ENCODE peak calls at places on chromosomes 5 and 9, in nine cellular contexts. H is endothelial cell of umbilical vein, P is IMR-90, F is HCT116, V is breast epithelium, B is ovary, K is thyroid gland, G is stomach, R is sigmoid colon. I is an unnamed sample.
A peak's percentile ranks its signal among the peaks of the same experiment; 100 is the strongest.

GRCh38 chr5:178419651-178420050 is 170.5 kb downstream of the COL23A1 start:
- DNase-seq in B (no peak), R (no peak), G (no peak), K (peak; percentile 86), P (no peak), F (no peak), V (no peak), H (no peak), I (no peak)

GRCh38 chr5:88269222-88269771 is 652 bp upstream of the TMEM161B start:
- DNase-seq in H (peak; percentile 28), R (no peak), F (no peak), B (peak; percentile 22), G (no peak), P (peak; percentile 16), K (peak; percentile 6), V (no peak), I (no peak)

GRCh38 chr9:107588393-107588792 is 98.8 kb upstream of the KLF4 start:
- DNase-seq in P (no peak), H (no peak), K (no peak), V (no peak), B (no peak), R (no peak), G (peak; percentile 33), F (no peak), I (no peak)

GRCh38 chr5:43305948-43306563 is 7.2 kb downstream of the HMGCS1 start:
- DNase-seq in K (no peak), R (no peak), G (no peak), F (peak; percentile 41), H (peak; percentile 71), V (no peak), P (peak; percentile 73), B (no peak), I (no peak)

GRCh38 chr5:159764283-159764927 is 151.9 kb upstream of the ADRA1B start:
- DNase-seq in P (peak; percentile 94), R (no peak), F (no peak), H (no peak), V (no peak), K (no peak), B (no peak), G (no peak), I (peak; percentile 34)

GRCh38 chr5:94908889-94909480 is 290.5 kb downstream of the SLF1 start:
- DNase-seq in P (peak; percentile 37), G (no peak), H (peak; percentile 46), R (no peak), V (no peak), K (no peak), F (peak; percentile 35), B (no peak), I (no peak)

GRCh38 chr9:17783227-17783626 is 204.4 kb downstream of the SH3GL2 start:
- DNase-seq in B (no peak), H (no peak), R (no peak), F (no peak), G (no peak), K (no peak), V (no peak), P (no peak), I (no peak)

GRCh38 chr5:176866913-176867312 is 32.2 kb downstream of the HK3 start:
- DNase-seq in P (no peak), G (no peak), V (no peak), B (no peak), K (no peak), R (no peak), H (no peak), F (no peak), I (no peak)

GRCh38 chr9:31183866-31184265 is 1200.6 kb upstream of the ACO1 start:
- DNase-seq in F (no peak), R (no peak), K (no peak), B (no peak), V (no peak), H (no peak), P (no peak), G (no peak), I (no peak)

GRCh38 chr5:67281874-67282273 is 85.3 kb upstream of the CD180 start:
- DNase-seq in R (no peak), F (no peak), G (no peak), B (no peak), P (no peak), K (no peak), V (no peak), H (no peak), I (no peak)

GRCh38 chr5:122844916-122845252 is 529 bp upstream of the SNX24 start:
- DNase-seq in K (peak; percentile 21), B (no peak), H (peak; percentile 71), P (peak; percentile 7), G (no peak), R (no peak), F (no peak), V (no peak), I (no peak)

GRCh38 chr9:68522954-68523353 is 17.7 kb downstream of the TMEM252 start:
- DNase-seq in P (no peak), B (no peak), K (no peak), H (no peak), V (no peak), G (no peak), F (no peak), R (no peak), I (no peak)

GRCh38 chr9:24832307-24832706 is 286.6 kb upstream of the IZUMO3 start:
- DNase-seq in P (no peak), V (no peak), K (no peak), G (no peak), R (no peak), B (no peak), F (no peak), H (no peak), I (no peak)

GRCh38 chr5:145697251-145698016 is 137.7 kb downstream of the PRELID2 start:
- DNase-seq in K (no peak), P (peak; percentile 49), B (no peak), F (peak; percentile 40), V (no peak), R (no peak), G (no peak), H (peak; percentile 68), I (no peak)

GRCh38 chr9:95620296-95620695 is 103.5 kb upstream of the PTCH1 start:
- DNase-seq in F (no peak), B (no peak), G (no peak), K (no peak), V (no peak), H (no peak), P (no peak), R (no peak), I (no peak)

GRCh38 chr5:168661593-168662485 is 82.7 kb upstream of the PANK3 start:
- DNase-seq in R (no peak), V (no peak), B (no peak), F (no peak), P (no peak), K (no peak), G (no peak), H (no peak), I (no peak)

DNA sequence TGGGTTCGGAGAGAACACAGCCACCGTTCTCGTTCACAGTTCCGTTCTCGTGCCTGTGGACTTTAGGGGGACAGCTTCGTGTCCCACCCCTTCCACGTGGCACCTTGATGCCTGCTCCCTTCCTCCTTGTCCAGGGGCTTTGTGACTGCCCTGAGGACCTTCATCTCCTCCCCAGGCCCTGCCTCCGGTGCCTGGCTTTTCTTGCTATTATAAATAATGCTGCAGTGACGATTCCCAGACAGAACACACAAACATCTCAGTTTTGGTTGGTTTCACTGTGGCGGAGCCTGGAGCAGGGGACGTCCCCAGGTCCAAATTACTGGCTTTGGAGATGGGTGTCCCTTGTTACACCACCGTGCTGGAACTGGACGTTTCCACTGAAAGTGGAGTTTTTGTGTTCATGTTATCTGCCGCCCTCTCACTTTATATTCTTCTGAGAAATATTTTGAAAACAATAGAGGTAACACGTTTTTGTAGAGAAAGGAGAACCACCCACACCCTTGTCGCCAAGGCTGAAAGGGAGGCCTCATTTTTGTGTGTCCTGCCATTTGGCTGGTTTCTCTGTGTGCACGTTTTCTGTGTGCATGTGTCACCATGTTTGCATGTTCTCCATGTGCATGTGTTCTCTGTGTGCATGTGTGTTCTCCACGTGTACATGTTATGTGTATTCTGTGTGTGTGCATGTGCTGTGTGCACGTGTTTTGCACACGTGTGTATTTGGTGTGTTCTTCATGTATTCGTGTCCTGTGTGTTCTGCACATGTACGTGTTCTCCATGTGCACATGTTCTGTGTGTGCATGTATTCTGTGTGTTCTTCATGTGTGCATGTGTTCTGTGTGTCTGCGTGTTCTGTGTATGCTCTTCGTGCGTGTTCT is 24.2 kb downstream of the WNK2 start:
- DNase-seq in F (no peak), V (no peak), H (no peak), P (no peak), R (no peak), G (no peak), B (no peak), K (no peak), I (no peak)
- H3K4me1 ChIP-seq in F (no peaks in the 10 kb centered on the region), V (no peaks in the 10 kb centered on the region), H (no peaks in the 10 kb centered on the region), P (no peaks in the 10 kb centered on the region), R (peaks cover 63% of the 10 kb centered on the region), G (peaks cover 57% of the 10 kb centered on the region), B (peaks cover 5% of the 10 kb centered on the region), K (peaks cover 8% of the 10 kb centered on the region), I (peaks cover 60% of the 10 kb centered on the region)

GRCh38 chr5:132258102-132259060 is 885 bp downstream of the PDLIM4 start:
- DNase-seq in R (peak; percentile 85), F (no peak), P (peak; percentile 61), V (peak; percentile 53), G (no peak), K (no peak), B (peak; percentile 69), H (peak; percentile 68), I (no peak)
- H3K4me3 ChIP-seq in R (peak overlapping the region; percentile 91), F (no peak overlapping the region), P (peak overlapping the region; percentile 92), V (peak overlapping the region; percentile 96), G (peak overlapping the region; percentile 53), K (no peak overlapping the region), B (peak overlapping the region; percentile 78), H (peak overlapping the region; percentile 78), I (peak overlapping the region; percentile 78)

DNA sequence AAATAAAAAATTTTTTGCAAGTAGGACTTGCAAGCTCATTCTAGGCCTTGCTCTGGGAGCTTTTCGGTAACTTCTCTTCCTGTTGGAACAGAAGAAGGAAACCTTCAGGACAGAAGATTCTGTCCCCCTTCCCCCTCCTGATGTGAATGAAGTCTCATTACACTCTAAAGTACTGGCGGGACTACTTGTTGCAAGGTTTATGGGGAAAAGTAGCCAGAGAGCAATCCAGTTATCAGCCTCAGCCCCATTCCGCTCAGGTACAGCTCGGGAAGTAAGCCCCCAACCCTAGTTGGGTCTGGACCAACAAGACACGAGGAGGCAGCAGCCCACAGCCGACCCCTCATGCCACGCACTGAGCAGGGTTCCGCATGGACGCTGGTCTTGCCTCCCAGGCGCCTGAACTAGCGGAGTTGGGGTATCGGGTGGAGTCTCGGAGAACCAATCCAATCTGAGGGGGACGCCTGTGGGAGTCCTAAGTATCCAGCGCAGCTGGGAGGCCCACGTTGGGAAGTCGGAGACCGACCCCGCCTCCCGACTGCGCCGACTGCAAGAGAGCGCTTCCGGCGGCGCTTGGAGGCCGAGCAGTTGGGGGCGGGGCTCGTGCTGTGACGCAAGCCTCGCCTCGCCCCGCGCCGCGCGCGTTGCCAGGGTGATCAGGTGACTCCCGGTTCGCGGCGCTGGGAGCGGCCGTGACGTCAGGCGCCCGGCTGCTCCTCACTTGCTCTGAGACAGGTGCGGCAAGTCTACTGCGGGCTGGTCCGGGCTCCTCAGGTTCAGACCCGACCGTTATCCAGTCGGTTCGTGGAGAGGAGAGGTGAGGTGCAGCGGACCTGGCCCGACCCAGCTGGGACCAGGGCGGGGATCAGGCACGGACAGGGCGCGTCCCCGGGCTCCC is at the start of gene CYSTM1:
- DNase-seq in G (peak; percentile 99), V (peak; percentile 96), K (peak; percentile 98), R (peak; percentile 99), B (peak; percentile 99), H (peak; percentile 93), P (peak; percentile 91), F (peak; percentile 94), I (peak; percentile 98)
- TF ChIP-seq POLR2A in G (peak; percentile 90), V (no peak), K (peak; percentile 67), R (peak; percentile 49), B (peak; percentile 96), H (peak; percentile 69), P (no peak), F (peak; percentile 87), I (peak; percentile 84)

GRCh38 chr5:72465601-72466563 is 41.3 kb downstream of the ZNF366 start:
- DNase-seq in G (no peak), H (peak; percentile 23), K (no peak), R (no peak), P (peak; percentile 75), V (no peak), B (no peak), F (no peak), I (no peak)
- H3K4me1 ChIP-seq in G (no peaks in the 10 kb centered on the region), H (peaks cover 36% of the 10 kb centered on the region), K (no peaks in the 10 kb centered on the region), R (no peaks in the 10 kb centered on the region), P (peaks cover 6% of the 10 kb centered on the region), V (no peaks in the 10 kb centered on the region), B (peaks cover 4% of the 10 kb centered on the region), F (no peaks in the 10 kb centered on the region), I (peaks cover 21% of the 10 kb centered on the region)